ENCODE peak calls at places on chromosome 1, in seven cellular contexts. V, E, X, H, O, D and Q are unnamed samples.

GRCh38 chr1:180615493-180616290 is 16.1 kb upstream of the XPR1 start:
- DNase-seq in V (no peak), E (no peak), X (no peak), H (no peak), O (no peak), D (no peak), Q (no peak)

GRCh38 chr1:149845416-149845815 is 54.0 kb upstream of the BOLA1 start:
- DNase-seq in V (no peak), E (no peak), X (no peak), H (peak), O (no peak), D (no peak), Q (no peak)

GRCh38 chr1:2840036-2840809 is 38.7 kb upstream of the TTC34 start:
- DNase-seq in V (no peak), E (no peak), X (peak), H (peak), O (no peak), D (no peak), Q (no peak)

GRCh38 chr1:68087184-68087583 is 36.8 kb upstream of the DIRAS3 start:
- DNase-seq in V (no peak), E (no peak), X (no peak), H (no peak), O (no peak), D (no peak), Q (no peak)

GRCh38 chr1:109191377-109191776 is 22.3 kb upstream of the SARS1 start:
- DNase-seq in V (no peak), E (no peak), X (no peak), H (no peak), O (no peak), D (no peak), Q (no peak)

GRCh38 chr1:175270361-175270760 is 77.8 kb upstream of the KIAA0040 start:
- DNase-seq in V (no peak), E (no peak), X (no peak), H (no peak), O (no peak), D (no peak), Q (no peak)

GRCh38 chr1:109804660-109805059 is 40.9 kb upstream of the EPS8L3 start:
- DNase-seq in V (no peak), E (no peak), X (no peak), H (no peak), O (no peak), D (no peak), Q (no peak)

GRCh38 chr1:84133479-84133878 is 10.6 kb upstream of the PRKACB start:
- DNase-seq in V (no peak), E (no peak), X (no peak), H (no peak), O (no peak), D (no peak), Q (no peak)

GRCh38 chr1:16717174-16718108 is 22.9 kb upstream of the RNU1-4 start:
- DNase-seq in V (peak), E (peak), X (no peak), H (no peak), O (peak), D (no peak), Q (peak)

GRCh38 chr1:203453616-203454015 is 22.0 kb upstream of the PRELP start:
- DNase-seq in V (no peak), E (no peak), X (no peak), H (no peak), O (no peak), D (no peak), Q (no peak)

GRCh38 chr1:198449281-198449680 is 91.2 kb downstream of the ATP6V1G3 start:
- DNase-seq in V (no peak), E (no peak), X (no peak), H (no peak), O (no peak), D (no peak), Q (no peak)

GRCh38 chr1:215146252-215146975 is 63.9 kb downstream of the KCNK2 start:
- DNase-seq in V (no peak), E (no peak), X (no peak), H (peak), O (peak), D (no peak), Q (no peak)

GRCh38 chr1:174999926-175000696 is at the start of gene CACYBP:
- DNase-seq in V (no peak), E (peak), X (no peak), H (peak), O (peak), D (peak), Q (peak)

GRCh38 chr1:37722181-37723071 is 30.1 kb downstream of the CDCA8 start:
- DNase-seq in V (peak), E (no peak), X (no peak), H (no peak), O (no peak), D (peak), Q (no peak)

GRCh38 chr1:91944087-91944486 is 5.1 kb upstream of the BRDT start:
- DNase-seq in V (no peak), E (no peak), X (no peak), H (no peak), O (no peak), D (no peak), Q (no peak)

GRCh38 chr1:42973304-42973703 is 14.6 kb upstream of the SLC2A1 start:
- DNase-seq in V (no peak), E (no peak), X (no peak), H (no peak), O (no peak), D (no peak), Q (no peak)

GRCh38 chr1:151811181-151811580 is 6.0 kb upstream of the LINGO4 start:
- DNase-seq in V (no peak), E (no peak), X (no peak), H (no peak), O (no peak), D (no peak), Q (no peak)

GRCh38 chr1:78440381-78440793 is 50.4 kb upstream of the PTGFR start:
- DNase-seq in V (no peak), E (no peak), X (no peak), H (no peak), O (no peak), D (no peak), Q (no peak)

GRCh38 chr1:62991152-62991551 is 207.2 kb downstream of the ATG4C start:
- DNase-seq in V (no peak), E (no peak), X (no peak), H (no peak), O (no peak), D (no peak), Q (no peak)

GRCh38 chr1:214492405-214493075 is 58.9 kb downstream of the PTPN14 start:
- DNase-seq in V (no peak), E (no peak), X (no peak), H (no peak), O (no peak), D (no peak), Q (no peak)

GRCh38 chr1:100530901-100531487 is 6.9 kb upstream of the GPR88 start:
- DNase-seq in V (no peak), E (no peak), X (no peak), H (peak), O (no peak), D (no peak), Q (no peak)

GRCh38 chr1:62530516-62531154 is 66.7 kb upstream of the ANGPTL3 start:
- DNase-seq in V (peak), E (peak), X (no peak), H (peak), O (peak), D (no peak), Q (no peak)

GRCh38 chr1:114107474-114108175 is 46.0 kb downstream of the SYT6 start:
- DNase-seq in V (no peak), E (no peak), X (no peak), H (no peak), O (no peak), D (no peak), Q (no peak)

GRCh38 chr1:89721351-89721750 is 88.4 kb downstream of the LRRC8C start:
- DNase-seq in V (no peak), E (no peak), X (no peak), H (peak), O (no peak), D (no peak), Q (no peak)

GRCh38 chr1:115666702-115667101 is 24.9 kb downstream of the VANGL1 start:
- DNase-seq in V (peak), E (no peak), X (no peak), H (no peak), O (no peak), D (no peak), Q (no peak)

GRCh38 chr1:3903141-3904005 is 3.3 kb upstream of the C1orf174 start:
- DNase-seq in V (no peak), E (no peak), X (no peak), H (peak), O (no peak), D (no peak), Q (no peak)

GRCh38 chr1:94416901-94417701 is 1.1 kb upstream of the ABCD3 start:
- DNase-seq in V (peak), E (peak), X (no peak), H (no peak), O (peak), D (no peak), Q (no peak)